ENCODE peak calls at places on chromosome 9, in four cellular contexts. W is stimulated activated CD4-positive, alpha-beta T cell treated with anti-CD3 and anti-CD28 coated beads, Interleukin-4, amount 100 ng/mL, for 1 hour; K is hypothalamus; U is iPS-NIHi11. A is an unnamed sample.

GRCh38 chr9:95584176-95584575 is 67.4 kb upstream of the PTCH1 start:
- DNase-seq in W (no peak), K (no peak), U (no peak), A (no peak)

GRCh38 chr9:114621975-114622609 is 11.0 kb downstream of the TMEM268 start:
- DNase-seq in W (no peak), K (no peak), U (no peak), A (no peak)

GRCh38 chr9:76564300-76564699 is 105.3 kb downstream of the GCNT1 start:
- DNase-seq in W (no peak), K (no peak), U (no peak), A (no peak)

GRCh38 chr9:84315278-84315877 is 25.2 kb downstream of the SLC28A3 start:
- DNase-seq in W (peak), K (peak), U (peak), A (peak)

GRCh38 chr9:131739988-131740648 is at the start of gene RAPGEF1:
- DNase-seq in W (peak), K (peak), U (peak), A (peak)

GRCh38 chr9:89588271-89588879 is 16.4 kb upstream of the GADD45G start:
- DNase-seq in W (no peak), K (no peak), U (no peak), A (no peak)

GRCh38 chr9:18829858-18830257 is 203.2 kb downstream of the SAXO1 start:
- DNase-seq in W (no peak), K (no peak), U (no peak), A (no peak)

GRCh38 chr9:15578719-15579118 is 25.9 kb downstream of the CCDC171 start:
- DNase-seq in W (no peak), K (no peak), U (no peak), A (no peak)

GRCh38 chr9:78316151-78316892 is 19.4 kb downstream of the PSAT1 start:
- DNase-seq in W (no peak), K (no peak), U (peak), A (peak)

GRCh38 chr9:124353811-124354274 is 61.4 kb downstream of the PSMB7 start:
- DNase-seq in W (no peak), K (no peak), U (no peak), A (no peak)

GRCh38 chr9:14437336-14438231 is 123.6 kb upstream of the NFIB start:
- DNase-seq in W (no peak), K (peak), U (no peak), A (no peak)

GRCh38 chr9:70495514-70495913 is 81.1 kb upstream of the KLF9 start:
- DNase-seq in W (no peak), K (no peak), U (no peak), A (no peak)

GRCh38 chr9:87578625-87579024 is 81.0 kb downstream of the DAPK1 start:
- DNase-seq in W (no peak), K (no peak), U (no peak), A (no peak)

GRCh38 chr9:30411571-30411970 is 1972.9 kb upstream of the ACO1 start:
- DNase-seq in W (no peak), K (no peak), U (no peak), A (no peak)

GRCh38 chr9:136609838-136610311 is 52.8 kb upstream of the EGFL7 start:
- DNase-seq in W (no peak), K (no peak), U (no peak), A (no peak)

GRCh38 chr9:87270241-87271234 is 227.1 kb upstream of the DAPK1 start:
- DNase-seq in W (no peak), K (peak), U (no peak), A (no peak)

GRCh38 chr9:113299800-113300292 is 3.3 kb downstream of the RNF183 start:
- DNase-seq in W (no peak), K (no peak), U (no peak), A (no peak)

GRCh38 chr9:136190237-136190601 is 14.7 kb downstream of the LHX3 start:
- DNase-seq in W (no peak), K (no peak), U (no peak), A (no peak)

A was measured in activated CD8-positive, alpha-beta memory T cell treated with anti-CD3 and anti-CD28 coated beads for 24 hours.